ENCODE peak calls at places on chromosomes 6 and 20, in four cellular contexts. T, A, G and B are unnamed samples.

GRCh38 chr6:29953001-29953436 is 10.7 kb downstream of the HLA-A start:
- DNase-seq in A (peak; percentile 66), G (no peak), T (peak; percentile 67), B (no peak)

GRCh38 chr6:89886378-89887120 is 7.7 kb upstream of the GJA10 start:
- DNase-seq in A (no peak), T (no peak), G (no peak), B (no peak)

GRCh38 chr6:52106994-52107393 is 19.6 kb upstream of the PKHD1 start:
- DNase-seq in A (no peak), G (no peak), T (no peak), B (no peak)

GRCh38 chr20:43492101-43492500 is 15.4 kb upstream of the L3MBTL1 start:
- DNase-seq in A (no peak), G (no peak), T (no peak), B (no peak)

GRCh38 chr6:125252891-125253290 is 48.9 kb downstream of the HDDC2 start:
- DNase-seq in A (no peak), G (no peak), T (no peak), B (no peak)

GRCh38 chr6:7157752-7158616 is 50.2 kb downstream of the RREB1 start:
- DNase-seq in T (no peak), A (no peak), G (no peak), B (no peak)

GRCh38 chr6:3617192-3617631 is 134.3 kb downstream of the PXDC1 start:
- DNase-seq in G (no peak), T (no peak), A (no peak), B (no peak)

GRCh38 chr6:167906899-167907298 is 80.2 kb downstream of the AFDN start:
- DNase-seq in G (no peak), A (no peak), T (peak; percentile 43), B (no peak)

GRCh38 chr6:25637946-25638345 is 14.1 kb upstream of the SCGN start:
- DNase-seq in G (no peak), A (no peak), T (no peak), B (no peak)

DNA sequence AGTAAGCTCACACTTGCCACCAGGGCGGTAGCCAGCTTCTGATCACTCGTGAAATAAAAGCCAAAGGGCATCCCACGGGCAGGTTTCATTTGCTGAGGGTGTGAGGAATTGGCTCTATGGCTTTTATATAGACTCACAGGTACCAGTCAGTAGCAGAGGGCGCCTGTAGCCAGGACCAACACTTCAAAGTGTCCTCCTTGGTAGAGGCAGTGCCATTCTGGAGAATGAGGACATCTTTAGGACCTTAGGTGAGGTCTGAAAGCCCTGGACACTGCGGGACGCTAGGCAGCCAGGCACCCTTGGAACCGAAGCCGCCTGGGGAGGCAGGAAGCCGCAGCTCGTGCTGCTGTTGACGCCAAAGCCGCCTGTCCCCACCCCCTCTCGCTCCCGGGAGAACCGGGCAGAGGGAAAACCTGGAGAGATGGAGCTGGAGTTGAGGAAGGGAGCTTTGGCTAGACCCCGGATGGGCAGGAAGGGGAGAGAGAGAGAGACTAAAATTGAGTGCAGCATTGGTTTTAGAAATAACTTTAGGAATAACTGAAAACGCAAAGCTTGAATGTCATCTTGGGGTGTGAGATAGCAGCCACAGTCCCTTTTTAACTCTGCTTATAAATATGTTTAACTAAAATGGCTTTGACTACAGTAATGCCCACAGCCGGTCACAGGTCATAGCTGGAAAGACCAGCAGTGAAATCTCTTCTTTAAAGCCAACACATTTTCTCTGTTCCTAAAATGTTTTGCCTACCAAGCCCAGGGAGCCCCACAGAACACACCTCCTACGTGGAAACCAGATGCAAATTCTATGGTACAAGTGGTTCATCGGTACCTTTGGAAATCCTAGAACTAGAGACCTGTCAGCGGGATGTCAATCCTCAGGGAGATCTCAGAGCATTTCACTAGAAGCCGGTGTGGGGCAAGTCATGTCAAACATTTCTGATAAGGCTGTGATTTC is 128.5 kb upstream of the CDYL start:
- DNase-seq in G (peak; percentile 78), T (peak; percentile 84), A (peak; percentile 81), B (no peak)
- TF ChIP-seq POLR2A in G (no peak), T (no peak), A (peak; percentile 31), B (no peak)

GRCh38 chr6:149266659-149267058 is 50.9 kb upstream of the TAB2 start:
- DNase-seq in A (no peak), G (no peak), T (no peak), B (no peak)
- H3K27ac ChIP-seq in A (no peak overlapping the region), G (no peak overlapping the region), T (no peak overlapping the region), B (no peak overlapping the region)

DNA sequence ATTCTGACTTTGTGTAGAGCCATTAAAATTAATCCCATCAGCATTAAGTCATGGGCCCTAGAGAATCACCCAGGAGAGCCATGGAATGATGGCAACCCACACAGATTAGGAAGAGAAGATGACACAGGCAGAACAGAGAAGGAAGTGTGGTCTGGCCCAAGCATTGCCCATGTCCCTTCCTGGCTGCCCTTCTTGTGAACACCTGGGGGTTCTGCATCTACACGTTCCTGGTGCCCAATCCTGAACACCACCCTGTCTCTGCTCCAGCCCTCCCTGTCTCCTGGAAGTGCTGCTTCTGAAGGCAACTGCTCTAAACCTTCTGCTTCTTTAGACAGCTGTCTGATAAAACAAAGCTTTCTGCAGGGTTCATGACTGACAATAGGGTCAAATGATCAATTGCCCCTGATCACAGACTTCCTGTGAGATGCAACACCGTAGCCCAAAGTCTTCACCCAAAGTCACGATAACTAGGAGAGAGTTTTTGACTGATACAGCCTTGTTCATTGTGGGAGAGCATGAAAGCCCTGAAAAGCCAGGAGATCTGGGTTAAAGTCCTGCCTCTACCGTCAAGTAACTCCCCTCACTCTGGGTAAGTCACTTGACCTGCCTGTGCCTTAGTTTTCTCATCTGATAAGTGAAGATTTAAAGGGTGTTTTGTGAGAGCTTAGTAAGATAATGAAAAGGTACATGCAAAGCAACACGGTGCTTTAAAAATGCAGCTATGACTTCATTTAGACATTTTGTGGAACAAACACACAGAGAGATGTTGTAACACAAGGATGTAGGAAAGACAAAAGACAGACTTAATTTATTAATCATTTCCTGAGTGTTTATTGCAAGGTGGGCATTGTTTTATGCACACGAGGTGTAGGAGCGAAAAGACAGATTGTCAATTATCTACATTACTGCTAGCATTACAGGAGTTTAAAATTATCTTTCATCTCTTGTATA is 291.2 kb upstream of the STXBP5 start:
- DNase-seq in G (no peak), T (no peak), A (no peak), B (no peak)
- TF ChIP-seq POLR2A in G (no peak), T (no peak), A (no peak), B (no peak)

GRCh38 chr6:53984581-53984980 is 126.7 kb upstream of the MLIP start:
- DNase-seq in G (no peak), A (peak; percentile 18), T (no peak), B (no peak)

GRCh38 chr6:53986165-53986720 is 125.0 kb upstream of the MLIP start:
- DNase-seq in G (no peak), A (peak; percentile 39), T (peak; percentile 79), B (no peak)

GRCh38 chr6:53985361-53985760 is 125.9 kb upstream of the MLIP start:
- DNase-seq in A (no peak), G (no peak), T (no peak), B (no peak)

GRCh38 chr6:53987527-53987888 is 123.7 kb upstream of the MLIP start:
- DNase-seq in G (no peak), A (no peak), T (no peak), B (no peak)

GRCh38 chr6:53986721-53987526 is 124.3 kb upstream of the MLIP start:
- DNase-seq in G (no peak), A (no peak), T (no peak), B (no peak)
- H3K27ac ChIP-seq in G (no peak overlapping the region), A (no peak overlapping the region), T (no peak overlapping the region), B (no peak overlapping the region)

GRCh38 chr20:6765469-6766058 is 1.9 kb upstream of the BMP2 start:
- DNase-seq in A (peak; percentile 71), T (no peak), G (no peak), B (no peak)

GRCh38 chr20:6768228-6769185 is 1.0 kb downstream of the BMP2 start:
- DNase-seq in A (peak; percentile 15), G (peak; percentile 36), T (peak; percentile 27), B (no peak)

GRCh38 chr20:6766433-6766832 is 1.1 kb upstream of the BMP2 start:
- DNase-seq in T (no peak), A (no peak), G (no peak), B (no peak)

GRCh38 chr20:6767166-6767535 is 335 bp upstream of the BMP2 start:
- DNase-seq in T (no peak), G (no peak), A (no peak), B (no peak)

DNA sequence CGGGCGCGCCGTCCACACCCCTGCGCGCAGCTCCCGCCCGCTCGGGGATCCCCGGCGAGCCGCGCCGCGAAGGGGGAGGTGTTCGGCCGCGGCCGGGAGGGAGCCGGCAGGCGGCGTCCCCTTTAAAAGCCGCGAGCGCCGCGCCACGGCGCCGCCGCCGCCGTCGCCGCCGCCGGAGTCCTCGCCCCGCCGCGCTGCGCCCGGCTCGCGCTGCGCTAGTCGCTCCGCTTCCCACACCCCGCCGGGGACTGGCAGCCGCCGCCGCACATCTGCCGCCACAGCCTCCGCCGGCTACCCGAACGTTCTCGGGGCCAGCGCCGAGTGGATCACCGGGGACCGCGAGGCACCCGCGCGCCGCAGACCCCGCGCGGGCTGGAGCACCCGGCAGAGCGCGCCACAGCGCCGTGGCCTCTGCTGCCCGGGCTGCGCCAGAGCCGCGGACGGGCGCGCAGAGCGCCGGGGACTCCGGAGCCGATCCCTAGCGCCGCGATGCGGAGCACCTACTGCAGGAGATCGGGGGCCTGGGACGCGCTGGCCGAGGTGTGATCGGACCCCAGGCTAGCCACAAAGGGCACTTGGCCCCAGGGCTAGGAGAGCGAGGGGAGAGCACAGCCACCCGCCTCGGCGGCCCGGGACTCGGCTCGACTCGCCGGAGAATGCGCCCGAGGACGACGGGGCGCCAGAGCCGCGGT is at the start of gene BMP2:
- DNase-seq in T (peak; percentile 32), G (peak; percentile 50), A (peak; percentile 48), B (no peak)
- TF ChIP-seq POLR2A in T (no peak), G (no peak), A (no peak), B (no peak)

GRCh38 chr6:36118550-36119107 is 11.7 kb upstream of the MAPK13 start:
- DNase-seq in T (no peak), G (no peak), A (no peak), B (no peak)

GRCh38 chr6:36119209-36119608 is 11.1 kb upstream of the MAPK13 start:
- DNase-seq in A (no peak), G (no peak), T (no peak), B (no peak)

GRCh38 chr6:36116480-36116879 is 13.8 kb upstream of the MAPK13 start:
- DNase-seq in G (no peak), T (no peak), A (no peak), B (no peak)

GRCh38 chr6:36116943-36117342 is 13.4 kb upstream of the MAPK13 start:
- DNase-seq in G (no peak), A (no peak), T (no peak), B (no peak)

DNA sequence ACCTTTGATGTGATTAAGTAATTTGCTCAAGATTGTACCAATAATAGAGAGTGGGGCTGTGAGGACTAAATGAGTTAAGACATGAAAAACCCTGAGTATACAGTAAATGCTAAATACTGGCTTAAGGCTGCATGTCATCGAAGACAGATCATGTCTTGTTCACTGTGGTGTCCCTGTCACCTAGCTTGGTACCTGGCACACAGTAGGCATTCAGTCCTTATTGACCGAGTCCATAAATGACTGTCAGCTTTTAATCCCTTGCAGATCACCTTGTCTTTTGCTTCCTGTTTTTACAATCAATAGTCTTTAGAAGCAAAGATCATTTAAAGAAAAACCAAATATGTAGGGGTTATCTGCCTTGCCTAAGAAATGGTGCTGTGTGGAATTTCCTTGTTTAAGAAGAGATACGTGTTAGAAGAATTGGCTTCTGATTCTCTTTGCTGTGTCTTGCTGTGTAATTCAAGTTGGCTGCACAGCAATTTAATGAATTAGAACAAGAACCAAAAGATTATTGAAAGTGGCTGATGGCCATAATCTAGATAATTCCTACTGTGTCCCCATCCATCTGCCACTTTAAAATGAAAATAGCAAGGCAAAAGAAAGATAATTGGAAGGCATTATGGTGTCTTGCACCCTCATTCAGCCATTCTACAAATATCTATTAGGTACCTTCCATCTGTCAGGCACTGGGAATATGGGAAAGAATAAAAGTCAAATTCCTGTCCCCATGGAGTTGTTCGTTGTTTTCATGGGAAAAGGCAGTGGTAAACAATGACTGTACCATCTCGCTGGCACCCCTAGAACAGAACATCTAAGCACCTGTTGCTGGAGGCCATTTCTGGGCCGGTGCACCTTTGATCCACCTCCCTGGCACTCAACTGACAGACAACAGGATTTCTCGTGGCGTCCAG is 12.4 kb upstream of the MAPK13 start:
- DNase-seq in T (no peak), A (no peak), G (no peak), B (no peak)
- H3K27ac ChIP-seq in T (no peak overlapping the region), A (no peak overlapping the region), G (no peak overlapping the region), B (peak overlapping the region; percentile 75)